ENCODE peak calls at places on chromosomes 13 and 19, in six cellular contexts. P is uterus, V is A549, K is IMR-90, Z is adrenal gland, D is Peyer's patch. Q is an unnamed sample.
A peak's percentile ranks its signal among the peaks of the same experiment; 100 is the strongest.

GRCh38 chr13:113852536-113853517 is 11.0 kb downstream of the GAS6 start:
- DNase-seq in Z (no peak), V (no peak), K (no peak), P (peak; percentile 16), D (peak; percentile 55), Q (no peak)

GRCh38 chr19:6260912-6261636 is 18.7 kb downstream of the MLLT1 start:
- DNase-seq in P (no peak), K (peak; percentile 22), V (peak; percentile 16), Z (no peak), D (no peak), Q (peak; percentile 24)

GRCh38 chr13:33186851-33187250 is 98.7 kb downstream of the STARD13 start:
- DNase-seq in D (no peak), P (no peak), K (peak; percentile 89), Z (peak; percentile 20), V (no peak), Q (no peak)

GRCh38 chr19:50362030-50362412 is 3.4 kb downstream of the NAPSA start:
- DNase-seq in P (no peak), Z (no peak), V (no peak), D (no peak), K (no peak), Q (no peak)

GRCh38 chr19:17125728-17126677 is 50.4 kb downstream of the MYO9B start:
- DNase-seq in K (peak; percentile 25), P (peak; percentile 44), V (no peak), Z (peak; percentile 56), D (peak; percentile 91), Q (peak; percentile 67)

GRCh38 chr13:46334423-46334822 is 52.6 kb downstream of the RUBCNL start:
- DNase-seq in V (no peak), K (no peak), P (no peak), Z (no peak), D (no peak), Q (no peak)

GRCh38 chr19:58538257-58539168 is 5.4 kb upstream of the TRIM28 start:
- DNase-seq in P (no peak), K (no peak), Z (no peak), D (peak; percentile 65), V (no peak), Q (no peak)

GRCh38 chr19:58560921-58561320 is 2.5 kb upstream of the UBE2M start:
- DNase-seq in P (no peak), V (no peak), K (no peak), D (no peak), Z (no peak), Q (peak; percentile 8)

GRCh38 chr13:29963086-29963485 is 112.7 kb upstream of the UBL3 start:
- DNase-seq in P (no peak), Z (no peak), K (no peak), D (no peak), V (no peak), Q (no peak)

GRCh38 chr13:112940236-112940635 is 28.8 kb upstream of the MCF2L start:
- DNase-seq in Z (no peak), P (no peak), K (no peak), V (no peak), D (no peak), Q (no peak)

GRCh38 chr19:16076154-16076957 is at the start of gene TPM4:
- DNase-seq in Z (peak; percentile 92), D (peak; percentile 94), P (peak; percentile 96), V (peak; percentile 93), K (peak; percentile 96), Q (peak; percentile 81)

GRCh38 chr13:106163426-106163825 is 372.0 kb downstream of the EFNB2 start:
- DNase-seq in V (no peak), D (peak; percentile 77), K (no peak), Z (no peak), P (no peak), Q (no peak)

GRCh38 chr13:110008816-110009215 is 222.4 kb upstream of the IRS2 start:
- DNase-seq in K (no peak), V (no peak), D (no peak), Z (no peak), P (no peak), Q (no peak)

GRCh38 chr13:98912846-98913245 is 65.0 kb downstream of the DOCK9 start:
- DNase-seq in V (no peak), Z (no peak), P (no peak), K (no peak), D (no peak), Q (no peak)

GRCh38 chr19:7393934-7394508 is 45.3 kb downstream of the ARHGEF18 start:
- DNase-seq in Z (no peak), D (no peak), K (no peak), V (no peak), P (no peak), Q (no peak)

GRCh38 chr13:29484236-29484635 is 111.3 kb downstream of the SLC7A1 start:
- DNase-seq in K (no peak), D (no peak), V (no peak), Z (no peak), P (no peak), Q (no peak)

GRCh38 chr13:98650376-98651107 is 73.6 kb upstream of the STK24 start:
- DNase-seq in Z (no peak), D (peak; percentile 93), K (no peak), V (no peak), P (no peak), Q (peak; percentile 29)

GRCh38 chr19:19271828-19272599 is 1.1 kb downstream of the TM6SF2 start:
- DNase-seq in D (peak; percentile 79), Z (no peak), P (no peak), V (no peak), K (no peak), Q (no peak)

GRCh38 chr13:75402787-75403186 is 79.2 kb downstream of the TBC1D4 start:
- DNase-seq in D (no peak), Z (no peak), V (no peak), K (no peak), P (peak; percentile 33), Q (no peak)

GRCh38 chr13:39327080-39327479 is 275.9 kb downstream of the LHFPL6 start:
- DNase-seq in Z (no peak), D (no peak), K (no peak), V (no peak), P (no peak), Q (no peak)

GRCh38 chr19:45564131-45564780 is 20.3 kb downstream of the OPA3 start:
- DNase-seq in Z (no peak), D (peak; percentile 73), K (no peak), P (no peak), V (no peak), Q (no peak)

GRCh38 chr19:12994701-12995595 is at the start of gene NFIX:
- DNase-seq in P (peak; percentile 81), Z (peak; percentile 70), D (peak; percentile 79), V (no peak), K (peak; percentile 39), Q (peak; percentile 76)

GRCh38 chr19:48713041-48713863 is 6.3 kb downstream of the MAMSTR start:
- DNase-seq in K (peak; percentile 31), P (no peak), D (no peak), Z (no peak), V (peak; percentile 75), Q (no peak)

GRCh38 chr13:111005808-111006494 is 91.1 kb upstream of the ANKRD10 start:
- DNase-seq in K (peak; percentile 43), P (peak; percentile 44), D (no peak), Z (peak; percentile 34), V (no peak), Q (no peak)

GRCh38 chr13:99484405-99484981 is 16.8 kb upstream of the TM9SF2 start:
- DNase-seq in V (no peak), Z (no peak), P (no peak), D (no peak), K (peak; percentile 77), Q (no peak)

GRCh38 chr13:60392136-60392535 is 4.9 kb upstream of the TDRD3 start:
- DNase-seq in K (no peak), P (no peak), D (no peak), V (no peak), Z (no peak), Q (no peak)

GRCh38 chr13:101751488-101751887 is 299.0 kb downstream of the ITGBL1 start:
- DNase-seq in D (no peak), V (peak; percentile 21), Z (no peak), P (no peak), K (peak; percentile 77), Q (no peak)

DNA sequence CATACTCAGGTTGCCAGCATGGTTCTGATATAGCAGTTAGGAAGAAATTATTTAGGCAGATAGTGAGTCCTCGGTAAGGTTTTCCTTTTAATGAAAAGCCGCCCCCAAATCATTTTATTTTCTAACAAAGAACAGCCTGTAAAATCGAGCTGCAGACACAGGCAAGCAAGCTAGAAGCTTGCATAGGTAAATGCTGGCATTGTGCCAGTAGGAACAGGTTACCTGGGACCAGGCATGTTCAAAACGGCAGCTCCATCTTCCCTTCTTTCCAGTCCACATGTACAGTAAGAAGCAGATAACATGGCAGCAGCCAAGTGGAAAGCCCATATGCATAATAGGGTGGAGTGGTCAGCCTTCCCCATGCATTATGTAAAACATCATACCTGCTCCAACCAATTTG is 71.1 kb downstream of the UGGT2 start:
- DNase-seq in P (no peak), Z (no peak), V (no peak), K (no peak), D (no peak), Q (no peak)
- TF ChIP-seq POLR2A in P (no peak), Z (no peak), V (no peak), K (no peak), D (no peak), Q (no peak)

DNA sequence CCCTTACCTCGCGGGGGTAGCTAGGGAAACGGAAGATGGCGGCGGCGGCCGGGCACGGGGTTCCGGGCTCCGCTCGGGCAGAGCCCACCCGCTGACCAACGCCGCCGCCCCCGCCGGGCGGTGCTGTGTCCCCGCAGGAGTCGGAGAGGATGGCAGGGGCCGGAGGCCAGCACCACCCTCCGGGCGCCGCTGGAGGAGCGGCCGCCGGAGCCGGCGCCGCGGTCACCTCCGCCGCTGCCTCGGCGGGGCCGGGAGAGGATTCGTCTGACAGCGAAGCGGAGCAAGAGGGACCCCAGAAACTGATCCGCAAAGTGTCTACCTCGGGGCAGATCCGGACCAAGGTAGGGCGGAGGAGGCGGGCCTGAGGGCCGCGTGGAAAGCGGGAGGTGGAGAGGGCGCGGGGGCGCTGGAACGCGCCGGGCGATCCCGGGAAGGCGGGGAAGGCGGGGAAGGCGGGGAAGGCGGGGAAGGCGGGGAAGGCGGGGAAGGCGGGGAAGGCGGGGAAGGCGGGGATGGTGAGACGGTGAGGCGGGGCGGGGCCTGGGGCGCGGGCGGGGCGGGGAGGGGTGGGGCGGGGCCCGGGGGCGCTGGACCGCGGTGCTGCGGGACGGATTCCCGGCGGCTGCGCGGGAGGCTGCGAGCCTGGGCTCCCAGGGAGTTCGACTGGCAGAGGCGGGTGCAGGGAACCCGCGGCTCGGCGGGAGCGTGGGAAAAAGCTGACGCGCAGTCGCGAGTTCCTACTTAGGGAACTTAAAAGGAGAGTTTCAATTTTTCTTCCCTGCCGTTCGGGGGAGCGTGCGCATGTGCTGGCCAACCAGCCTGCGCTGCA is at the start of gene DGKH:
- DNase-seq in D (peak; percentile 86), V (peak; percentile 70), K (peak; percentile 78), P (peak; percentile 87), Z (peak; percentile 89), Q (peak; percentile 93)
- TF ChIP-seq CTCF in D (peak; percentile 28), V (peak; percentile 15), K (peak; percentile 31), P (peak; percentile 10), Z (peak; percentile 24), Q (peak; percentile 9)

GRCh38 chr19:40808021-40808325 is 9.0 kb downstream of the EGLN2 start:
- DNase-seq in P (no peak), V (no peak), Z (no peak), D (no peak), K (no peak), Q (no peak)
- H3K4me1 ChIP-seq in P (peaks cover 21% of the 10 kb centered on the region), V (peaks cover 33% of the 10 kb centered on the region), Z (peaks cover 68% of the 10 kb centered on the region), D (peaks cover 14% of the 10 kb centered on the region), K (peaks cover 19% of the 10 kb centered on the region), Q (no peaks in the 10 kb centered on the region)

DNA sequence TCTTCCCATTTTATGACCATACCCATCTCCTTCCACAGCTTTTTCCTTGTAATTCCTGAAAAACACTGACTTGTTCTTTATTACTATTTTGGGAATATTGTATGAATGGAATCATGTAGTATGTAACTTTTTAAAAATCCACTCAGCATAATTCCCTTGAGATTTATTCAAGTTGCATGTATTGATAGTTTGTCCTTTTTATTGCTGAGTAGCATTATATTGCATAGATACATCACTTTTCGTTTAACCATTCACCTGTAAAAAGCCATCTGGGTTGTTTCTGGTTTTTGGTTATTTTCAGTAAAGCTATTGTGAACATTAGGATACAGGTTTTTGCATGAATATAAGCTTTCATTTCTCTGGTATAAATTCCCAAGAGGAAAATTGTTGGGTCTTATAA is 115.4 kb downstream of the GPC5 start:
- DNase-seq in Z (no peak), K (no peak), V (no peak), D (no peak), P (no peak), Q (no peak)
- TF ChIP-seq POLR2A in Z (no peak), K (no peak), V (no peak), D (no peak), P (no peak), Q (no peak)